ENCODE peak calls at places on chromosomes 13 and 19, in five cellular contexts. One of them, this sample, is unnamed.

GRCh38 chr19:21699197-21699596 is 68.2 kb downstream of the ZNF100 start:
- DNase-seq in AG10803: no peak
- DNase-seq in lower leg skin: no peak
- DNase-seq in foreskin fibroblast: no peak
- DNase-seq in sigmoid colon: no peak
- DNase-seq in this sample: no peak

GRCh38 chr19:43439183-43440063 is 24.7 kb downstream of the TEX101 start:
- DNase-seq in AG10803: peak
- DNase-seq in lower leg skin: no peak
- DNase-seq in foreskin fibroblast: no peak
- DNase-seq in sigmoid colon: no peak
- DNase-seq in this sample: no peak

GRCh38 chr19:33235996-33236350 is 10.3 kb upstream of the SLC7A10 start:
- DNase-seq in AG10803: no peak
- DNase-seq in lower leg skin: no peak
- DNase-seq in foreskin fibroblast: no peak
- DNase-seq in sigmoid colon: no peak
- DNase-seq in this sample: no peak

GRCh38 chr19:54481326-54481930 is 8.3 kb upstream of the CDC42EP5 start:
- DNase-seq in AG10803: peak
- DNase-seq in lower leg skin: no peak
- DNase-seq in foreskin fibroblast: no peak
- DNase-seq in sigmoid colon: no peak
- DNase-seq in this sample: no peak

GRCh38 chr19:37505958-37506386 is 767 bp upstream of the ZNF793 start:
- DNase-seq in AG10803: no peak
- DNase-seq in lower leg skin: no peak
- DNase-seq in foreskin fibroblast: no peak
- DNase-seq in sigmoid colon: no peak
- DNase-seq in this sample: no peak

GRCh38 chr19:40610396-40611064 is 9.4 kb downstream of the LTBP4 start:
- DNase-seq in AG10803: no peak
- DNase-seq in lower leg skin: peak
- DNase-seq in foreskin fibroblast: no peak
- DNase-seq in sigmoid colon: peak
- DNase-seq in this sample: no peak

GRCh38 chr13:61485128-61485765 is 69.6 kb upstream of the PCDH20 start:
- DNase-seq in AG10803: no peak
- DNase-seq in lower leg skin: no peak
- DNase-seq in foreskin fibroblast: no peak
- DNase-seq in sigmoid colon: no peak
- DNase-seq in this sample: no peak

GRCh38 chr13:52162279-52163101 is 3.1 kb upstream of the NEK3 start:
- DNase-seq in AG10803: no peak
- DNase-seq in lower leg skin: no peak
- DNase-seq in foreskin fibroblast: peak
- DNase-seq in sigmoid colon: no peak
- DNase-seq in this sample: no peak

GRCh38 chr13:66162470-66162869 is 1067.7 kb downstream of the PCDH9 start:
- DNase-seq in AG10803: no peak
- DNase-seq in lower leg skin: no peak
- DNase-seq in foreskin fibroblast: no peak
- DNase-seq in sigmoid colon: no peak
- DNase-seq in this sample: no peak

GRCh38 chr19:38429055-38429810 is 3.2 kb upstream of the RASGRP4 start:
- DNase-seq in AG10803: no peak
- DNase-seq in lower leg skin: no peak
- DNase-seq in foreskin fibroblast: no peak
- DNase-seq in sigmoid colon: no peak
- DNase-seq in this sample: no peak

GRCh38 chr19:38704488-38705026 is 39.7 kb downstream of the CAPN12 start:
- DNase-seq in AG10803: no peak
- DNase-seq in lower leg skin: no peak
- DNase-seq in foreskin fibroblast: no peak
- DNase-seq in sigmoid colon: no peak
- DNase-seq in this sample: no peak

GRCh38 chr13:34361528-34361927 is 543.6 kb downstream of the RFC3 start:
- DNase-seq in AG10803: peak
- DNase-seq in lower leg skin: no peak
- DNase-seq in foreskin fibroblast: peak
- DNase-seq in sigmoid colon: no peak
- DNase-seq in this sample: peak

GRCh38 chr13:112874751-112875300 is 94.2 kb upstream of the MCF2L start:
- DNase-seq in AG10803: no peak
- DNase-seq in lower leg skin: peak
- DNase-seq in foreskin fibroblast: no peak
- DNase-seq in sigmoid colon: peak
- DNase-seq in this sample: no peak

GRCh38 chr19:29887498-29887897 is 54.5 kb upstream of the URI1 start:
- DNase-seq in AG10803: peak
- DNase-seq in lower leg skin: peak
- DNase-seq in foreskin fibroblast: peak
- DNase-seq in sigmoid colon: peak
- DNase-seq in this sample: no peak

GRCh38 chr19:2484178-2484937 is 8.4 kb downstream of the GADD45B start:
- DNase-seq in AG10803: no peak
- DNase-seq in lower leg skin: no peak
- DNase-seq in foreskin fibroblast: no peak
- DNase-seq in sigmoid colon: no peak
- DNase-seq in this sample: no peak

GRCh38 chr13:102286326-102286725 is 115.5 kb downstream of the FGF14 start:
- DNase-seq in AG10803: peak
- DNase-seq in lower leg skin: no peak
- DNase-seq in foreskin fibroblast: peak
- DNase-seq in sigmoid colon: no peak
- DNase-seq in this sample: peak

GRCh38 chr19:2477732-2478191 is 1.8 kb downstream of the GADD45B start:
- DNase-seq in AG10803: peak
- DNase-seq in lower leg skin: no peak
- DNase-seq in foreskin fibroblast: no peak
- DNase-seq in sigmoid colon: peak
- DNase-seq in this sample: no peak

GRCh38 chr19:4088975-4089374 is 22.3 kb upstream of the ZBTB7A start:
- DNase-seq in AG10803: no peak
- DNase-seq in lower leg skin: no peak
- DNase-seq in foreskin fibroblast: no peak
- DNase-seq in sigmoid colon: no peak
- DNase-seq in this sample: no peak

GRCh38 chr13:112928958-112929777 is 39.8 kb upstream of the MCF2L start:
- DNase-seq in AG10803: peak
- DNase-seq in lower leg skin: peak
- DNase-seq in foreskin fibroblast: peak
- DNase-seq in sigmoid colon: no peak
- DNase-seq in this sample: no peak

GRCh38 chr13:26558074-26558805 is 757 bp downstream of the WASF3 start:
- DNase-seq in AG10803: peak
- DNase-seq in lower leg skin: peak
- DNase-seq in foreskin fibroblast: no peak
- DNase-seq in sigmoid colon: no peak
- DNase-seq in this sample: no peak

GRCh38 chr19:16067205-16067938 is 8.9 kb upstream of the TPM4 start:
- DNase-seq in AG10803: peak
- DNase-seq in lower leg skin: peak
- DNase-seq in foreskin fibroblast: peak
- DNase-seq in sigmoid colon: peak
- DNase-seq in this sample: peak

GRCh38 chr13:105184221-105184620 is 1351.2 kb downstream of the EFNB2 start:
- DNase-seq in AG10803: no peak
- DNase-seq in lower leg skin: no peak
- DNase-seq in foreskin fibroblast: no peak
- DNase-seq in sigmoid colon: no peak
- DNase-seq in this sample: no peak

GRCh38 chr19:47531640-47532387 is 17.0 kb upstream of the NAPA start:
- DNase-seq in AG10803: no peak
- DNase-seq in lower leg skin: no peak
- DNase-seq in foreskin fibroblast: no peak
- DNase-seq in sigmoid colon: no peak
- DNase-seq in this sample: no peak

GRCh38 chr13:19888799-19889198 is 25.4 kb upstream of the ZMYM5 start:
- DNase-seq in AG10803: peak
- DNase-seq in lower leg skin: no peak
- DNase-seq in foreskin fibroblast: no peak
- DNase-seq in sigmoid colon: no peak
- DNase-seq in this sample: no peak

GRCh38 chr19:20165971-20166592 is 932 bp upstream of the ZNF486 start:
- DNase-seq in AG10803: no peak
- DNase-seq in lower leg skin: no peak
- DNase-seq in foreskin fibroblast: no peak
- DNase-seq in sigmoid colon: no peak
- DNase-seq in this sample: no peak

GRCh38 chr13:106593131-106593530 is 25.2 kb upstream of the ARGLU1 start:
- DNase-seq in AG10803: no peak
- DNase-seq in lower leg skin: no peak
- DNase-seq in foreskin fibroblast: no peak
- DNase-seq in sigmoid colon: no peak
- DNase-seq in this sample: no peak

GRCh38 chr13:77697208-77698103 is at the start of gene SLAIN1:
- DNase-seq in AG10803: no peak
- DNase-seq in lower leg skin: peak
- DNase-seq in foreskin fibroblast: peak
- DNase-seq in sigmoid colon: peak
- DNase-seq in this sample: no peak

GRCh38 chr13:80086304-80086721 is 254.6 kb downstream of the SPRY2 start:
- DNase-seq in AG10803: no peak
- DNase-seq in lower leg skin: no peak
- DNase-seq in foreskin fibroblast: no peak
- DNase-seq in sigmoid colon: no peak
- DNase-seq in this sample: no peak

GRCh38 chr19:35995655-35995993 is 636 bp downstream of the SDHAF1 start:
- DNase-seq in AG10803: peak
- DNase-seq in lower leg skin: peak
- DNase-seq in foreskin fibroblast: no peak
- DNase-seq in sigmoid colon: peak
- DNase-seq in this sample: no peak

GRCh38 chr13:23632741-23633140 is 62.5 kb downstream of the TNFRSF19 start:
- DNase-seq in AG10803: no peak
- DNase-seq in lower leg skin: no peak
- DNase-seq in foreskin fibroblast: no peak
- DNase-seq in sigmoid colon: no peak
- DNase-seq in this sample: no peak

GRCh38 chr13:23637813-23638212 is 67.6 kb downstream of the TNFRSF19 start:
- DNase-seq in AG10803: peak
- DNase-seq in lower leg skin: no peak
- DNase-seq in foreskin fibroblast: no peak
- DNase-seq in sigmoid colon: no peak
- DNase-seq in this sample: no peak

GRCh38 chr13:23631676-23632622 is 61.7 kb downstream of the TNFRSF19 start:
- DNase-seq in AG10803: no peak
- DNase-seq in lower leg skin: no peak
- DNase-seq in foreskin fibroblast: no peak
- DNase-seq in sigmoid colon: no peak
- DNase-seq in this sample: no peak

GRCh38 chr13:23636360-23636759 is 66.1 kb downstream of the TNFRSF19 start:
- DNase-seq in AG10803: no peak
- DNase-seq in lower leg skin: no peak
- DNase-seq in foreskin fibroblast: no peak
- DNase-seq in sigmoid colon: no peak
- DNase-seq in this sample: no peak

GRCh38 chr13:23634897-23635296 is 64.7 kb downstream of the TNFRSF19 start:
- DNase-seq in AG10803: no peak
- DNase-seq in lower leg skin: peak
- DNase-seq in foreskin fibroblast: no peak
- DNase-seq in sigmoid colon: no peak
- DNase-seq in this sample: no peak
- TF ChIP-seq CTCF in AG10803: no peak
- TF ChIP-seq CTCF in lower leg skin: no peak
- TF ChIP-seq CTCF in foreskin fibroblast: no peak
- TF ChIP-seq CTCF in sigmoid colon: no peak
- TF ChIP-seq CTCF in this sample: no peak

GRCh38 chr19:409006-409514 is at the start of gene C2CD4C:
- DNase-seq in AG10803: no peak
- DNase-seq in lower leg skin: peak
- DNase-seq in foreskin fibroblast: no peak
- DNase-seq in sigmoid colon: no peak
- DNase-seq in this sample: no peak
- H3K4me3 ChIP-seq in AG10803: no peak
- H3K4me3 ChIP-seq in lower leg skin: peak
- H3K4me3 ChIP-seq in foreskin fibroblast: peak
- H3K4me3 ChIP-seq in sigmoid colon: peak
- H3K4me3 ChIP-seq in this sample: no peak

GRCh38 chr19:18408053-18408476 is 10.6 kb upstream of the LRRC25 start:
- DNase-seq in AG10803: no peak
- DNase-seq in lower leg skin: no peak
- DNase-seq in foreskin fibroblast: no peak
- DNase-seq in sigmoid colon: no peak
- DNase-seq in this sample: no peak
- TF ChIP-seq CTCF in AG10803: peak
- TF ChIP-seq CTCF in lower leg skin: no peak
- TF ChIP-seq CTCF in foreskin fibroblast: peak
- TF ChIP-seq CTCF in sigmoid colon: no peak
- TF ChIP-seq CTCF in this sample: peak

GRCh38 chr19:55491546-55492360 is 3.5 kb downstream of the SSC5D start:
- DNase-seq in AG10803: peak
- DNase-seq in lower leg skin: no peak
- DNase-seq in foreskin fibroblast: no peak
- DNase-seq in sigmoid colon: peak
- DNase-seq in this sample: no peak

GRCh38 chr19:55493650-55494171 is 5.5 kb downstream of the SSC5D start:
- DNase-seq in AG10803: no peak
- DNase-seq in lower leg skin: no peak
- DNase-seq in foreskin fibroblast: no peak
- DNase-seq in sigmoid colon: no peak
- DNase-seq in this sample: no peak

GRCh38 chr19:55492362-55492944 is 4.2 kb downstream of the SSC5D start:
- DNase-seq in AG10803: no peak
- DNase-seq in lower leg skin: no peak
- DNase-seq in foreskin fibroblast: no peak
- DNase-seq in sigmoid colon: no peak
- DNase-seq in this sample: no peak

GRCh38 chr19:55494172-55494761 is 6.0 kb downstream of the SSC5D start:
- DNase-seq in AG10803: peak
- DNase-seq in lower leg skin: no peak
- DNase-seq in foreskin fibroblast: peak
- DNase-seq in sigmoid colon: peak
- DNase-seq in this sample: no peak

GRCh38 chr19:55493052-55493649 is 4.9 kb downstream of the SSC5D start:
- DNase-seq in AG10803: peak
- DNase-seq in lower leg skin: no peak
- DNase-seq in foreskin fibroblast: no peak
- DNase-seq in sigmoid colon: peak
- DNase-seq in this sample: no peak
- H3K4me3 ChIP-seq in AG10803: no peak
- H3K4me3 ChIP-seq in lower leg skin: no peak
- H3K4me3 ChIP-seq in foreskin fibroblast: peak
- H3K4me3 ChIP-seq in sigmoid colon: peak
- H3K4me3 ChIP-seq in this sample: peak

GRCh38 chr13:113935081-113935511 is 38.8 kb downstream of the C13orf46 start:
- DNase-seq in AG10803: no peak
- DNase-seq in lower leg skin: peak
- DNase-seq in foreskin fibroblast: no peak
- DNase-seq in sigmoid colon: peak
- DNase-seq in this sample: no peak
- TF ChIP-seq CTCF in AG10803: no peak
- TF ChIP-seq CTCF in lower leg skin: no peak
- TF ChIP-seq CTCF in foreskin fibroblast: no peak
- TF ChIP-seq CTCF in sigmoid colon: no peak
- TF ChIP-seq CTCF in this sample: no peak

GRCh38 chr19:45782820-45783785 is 813 bp upstream of the DMPK start:
- DNase-seq in AG10803: peak
- DNase-seq in lower leg skin: no peak
- DNase-seq in foreskin fibroblast: peak
- DNase-seq in sigmoid colon: peak
- DNase-seq in this sample: peak
- H3K4me3 ChIP-seq in AG10803: peak
- H3K4me3 ChIP-seq in lower leg skin: no peak
- H3K4me3 ChIP-seq in foreskin fibroblast: peak
- H3K4me3 ChIP-seq in sigmoid colon: peak
- H3K4me3 ChIP-seq in this sample: peak

This sample was measured in AG09309.